ENCODE peak calls at places on chromosomes 16 and 17, in seven cellular contexts. V is mucosa of descending colon; K is naive thymus-derived CD4-positive, alpha-beta T cell; T is IMR-90; P is MG63; C is heart right ventricle; U is thoracic aorta. G is an unnamed sample. For H3K9me3, the result is how much of the 10 kb centered on the place peaks cover.

GRCh38 chr17:78828470-78829185 is 12.0 kb downstream of the USP36 start:
- DNase-seq in V (no peak), K (no peak), T (peak), P (peak), C (no peak), U (no peak), G (no peak)

GRCh38 chr17:30290696-30291570 is 811 bp downstream of the BLMH start:
- DNase-seq in V (peak), K (peak), T (peak), P (peak), C (peak), U (no peak), G (no peak)

GRCh38 chr17:47618416-47618815 is 31.3 kb upstream of the KPNB1 start:
- DNase-seq in V (no peak), K (no peak), T (peak), P (no peak), C (no peak), U (no peak), G (no peak)

GRCh38 chr16:57268804-57269800 is 15.4 kb downstream of the PLLP start:
- DNase-seq in V (peak), K (no peak), T (peak), P (no peak), C (peak), U (no peak), G (no peak)

GRCh38 chr17:79591014-79591590 is 19.7 kb downstream of the RBFOX3 start:
- DNase-seq in V (no peak), K (no peak), T (no peak), P (no peak), C (no peak), U (no peak), G (no peak)

GRCh38 chr17:45851022-45851421 is 6.3 kb downstream of the SPPL2C start:
- DNase-seq in V (no peak), K (no peak), T (no peak), P (no peak), C (no peak), U (no peak), G (no peak)

GRCh38 chr16:483351-484075 is 44.0 kb upstream of the CAPN15 start:
- DNase-seq in V (no peak), K (no peak), T (peak), P (no peak), C (peak), U (no peak), G (no peak)

GRCh38 chr17:73359987-73360410 is 48.2 kb upstream of the CDC42EP4 start:
- DNase-seq in V (peak), K (no peak), T (no peak), P (no peak), C (no peak), U (no peak), G (no peak)

GRCh38 chr17:50883850-50884291 is 17.7 kb upstream of the TOB1 start:
- DNase-seq in V (peak), K (no peak), T (no peak), P (no peak), C (no peak), U (no peak), G (no peak)

GRCh38 chr17:82647593-82648164 is 565 bp downstream of the WDR45B start:
- DNase-seq in V (peak), K (peak), T (no peak), P (peak), C (peak), U (no peak), G (peak)

GRCh38 chr17:35788504-35788998 is 6.9 kb downstream of the MMP28 start:
- DNase-seq in V (no peak), K (no peak), T (peak), P (peak), C (no peak), U (no peak), G (no peak)

GRCh38 chr17:56679148-56679766 is 85.8 kb downstream of the NOG start:
- DNase-seq in V (no peak), K (no peak), T (peak), P (no peak), C (no peak), U (no peak), G (no peak)

GRCh38 chr16:53207810-53208752 is 153.3 kb downstream of the CHD9 start:
- DNase-seq in V (peak), K (no peak), T (peak), P (peak), C (peak), U (no peak), G (no peak)

GRCh38 chr16:50763211-50763610 is 21.3 kb downstream of the CYLD start:
- DNase-seq in V (no peak), K (no peak), T (peak), P (no peak), C (no peak), U (no peak), G (no peak)

GRCh38 chr16:29824589-29825144 is 4.4 kb downstream of the MVP start:
- DNase-seq in V (no peak), K (no peak), T (peak), P (no peak), C (no peak), U (no peak), G (no peak)

GRCh38 chr17:71699907-71700306 is 420.9 kb upstream of the SOX9 start:
- DNase-seq in V (no peak), K (no peak), T (no peak), P (no peak), C (no peak), U (no peak), G (no peak)

GRCh38 chr16:5502467-5502869 is 404.9 kb upstream of the EEF2KMT start:
- DNase-seq in V (peak), K (no peak), T (no peak), P (peak), C (no peak), U (no peak), G (no peak)
- H3K9me3 ChIP-seq in V (under half), K (under half), T (under half), P (under half), C (under half), U (under half), G (under half)

GRCh38 chr16:87076331-87076949 is 240.8 kb downstream of the C16orf95 start:
- DNase-seq in V (no peak), K (no peak), T (no peak), P (no peak), C (no peak), U (no peak), G (no peak)

GRCh38 chr16:87077750-87078127 is 239.5 kb downstream of the C16orf95 start:
- DNase-seq in V (no peak), K (no peak), T (no peak), P (no peak), C (no peak), U (no peak), G (no peak)

GRCh38 chr16:87076950-87077749 is 240.0 kb downstream of the C16orf95 start:
- DNase-seq in V (peak), K (peak), T (peak), P (peak), C (peak), U (no peak), G (no peak)

GRCh38 chr16:87085441-87085840 is 231.8 kb downstream of the C16orf95 start:
- DNase-seq in V (no peak), K (no peak), T (no peak), P (no peak), C (no peak), U (no peak), G (no peak)

DNA sequence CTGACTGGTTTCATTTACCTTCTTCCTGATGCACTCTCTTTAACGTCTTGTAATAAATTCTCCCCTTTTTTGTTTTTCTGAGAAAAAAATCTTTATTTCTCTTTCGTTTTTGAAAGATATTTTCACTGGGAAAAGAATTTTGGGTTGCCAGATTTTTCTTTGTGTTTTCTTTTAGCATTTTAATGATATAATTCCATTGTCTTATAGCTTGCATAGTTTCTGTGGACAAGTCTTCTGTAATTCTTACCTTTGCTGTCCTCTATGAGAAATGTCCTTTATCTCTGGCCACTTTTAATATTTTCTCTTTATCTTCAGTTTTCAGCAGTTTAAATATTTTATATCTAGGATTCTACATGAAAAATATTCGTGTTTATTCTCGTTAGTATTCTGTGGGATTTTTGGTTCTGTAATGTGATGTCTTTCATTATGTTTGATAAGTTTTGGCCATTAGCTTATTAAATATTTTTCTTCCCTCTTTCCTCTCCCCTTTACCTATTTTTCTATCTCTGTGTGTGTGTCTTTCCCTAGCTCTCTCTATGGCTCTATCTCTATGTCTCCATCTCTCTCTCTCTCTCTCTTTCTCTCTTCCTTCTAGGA is 236.5 kb downstream of the C16orf95 start:
- DNase-seq in V (no peak), K (no peak), T (no peak), P (no peak), C (no peak), U (no peak), G (no peak)
- H3K9me3 ChIP-seq in V (under half), K (under half), T (under half), P (under half), C (under half), U (under half), G (under half)

GRCh38 chr17:2419526-2419925 is 18.7 kb upstream of the MNT start:
- DNase-seq in V (no peak), K (no peak), T (no peak), P (no peak), C (no peak), U (no peak), G (no peak)

GRCh38 chr17:2418572-2418971 is 17.7 kb upstream of the MNT start:
- DNase-seq in V (no peak), K (no peak), T (peak), P (peak), C (no peak), U (no peak), G (no peak)

GRCh38 chr17:2421315-2422147 is 20.7 kb upstream of the MNT start:
- DNase-seq in V (no peak), K (no peak), T (peak), P (no peak), C (no peak), U (no peak), G (no peak)

GRCh38 chr17:2423271-2423670 is 22.4 kb upstream of the MNT start:
- DNase-seq in V (no peak), K (no peak), T (no peak), P (no peak), C (no peak), U (no peak), G (no peak)

GRCh38 chr17:2420131-2420530 is 19.3 kb upstream of the MNT start:
- DNase-seq in V (no peak), K (no peak), T (no peak), P (no peak), C (no peak), U (no peak), G (no peak)
- H3K9me3 ChIP-seq in V (under half), K (under half), T (under half), P (under half), C (under half), U (under half), G (under half)

GRCh38 chr16:3254309-3254708 is 2.1 kb downstream of the MEFV start:
- DNase-seq in V (no peak), K (no peak), T (no peak), P (no peak), C (no peak), U (no peak), G (no peak)
- H3K9me3 ChIP-seq in V (under half), K (under half), T (under half), P (under half), C (under half), U (under half), G (under half)

DNA sequence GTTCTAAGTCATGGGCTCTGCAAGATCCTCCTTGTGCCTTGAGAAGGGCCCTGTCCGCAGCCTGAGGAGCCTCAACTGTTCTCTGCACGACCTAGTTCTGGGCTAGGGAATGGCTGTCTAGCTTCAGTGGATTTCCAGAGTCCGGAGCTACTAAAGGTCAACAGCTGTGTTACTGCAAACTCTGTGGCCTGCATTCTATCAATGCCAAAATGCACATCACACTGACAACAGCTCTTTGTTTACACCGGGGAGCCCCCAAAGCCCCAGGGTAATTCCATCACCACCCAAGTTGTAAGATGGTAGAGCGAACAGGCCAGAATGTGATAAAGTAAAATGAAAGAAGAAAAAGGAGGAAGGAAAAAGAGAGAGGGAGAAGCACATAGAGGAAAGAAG is 610.2 kb downstream of the MAF start:
- DNase-seq in V (no peak), K (no peak), T (no peak), P (no peak), C (no peak), U (no peak), G (no peak)
- H3K9me3 ChIP-seq in V (under half), K (under half), T (under half), P (under half), C (under half), U (under half), G (under half)

GRCh38 chr17:75845933-75846700 is 1.9 kb upstream of the UNC13D start:
- DNase-seq in V (no peak), K (no peak), T (no peak), P (no peak), C (no peak), U (no peak), G (no peak)
- H3K9me3 ChIP-seq in V (under half), K (under half), T (under half), P (under half), C (under half), U (under half), G (under half)

GRCh38 chr16:3295783-3296182 is 9.4 kb downstream of the TIGD7 start:
- DNase-seq in V (no peak), K (no peak), T (no peak), P (no peak), C (no peak), U (no peak), G (no peak)
- H3K9me3 ChIP-seq in V (half or more), K (half or more), T (half or more), P (half or more), C (half or more), U (half or more), G (under half)

GRCh38 chr16:83138976-83139690 is 512.4 kb downstream of the CDH13 start:
- DNase-seq in V (no peak), K (no peak), T (peak), P (no peak), C (no peak), U (no peak), G (no peak)

GRCh38 chr16:83138512-83138911 is 511.7 kb downstream of the CDH13 start:
- DNase-seq in V (no peak), K (no peak), T (no peak), P (no peak), C (no peak), U (no peak), G (no peak)

GRCh38 chr16:83145297-83145696 is 518.5 kb downstream of the CDH13 start:
- DNase-seq in V (no peak), K (no peak), T (no peak), P (no peak), C (no peak), U (no peak), G (no peak)

GRCh38 chr16:83147244-83147643 is 520.5 kb downstream of the CDH13 start:
- DNase-seq in V (no peak), K (no peak), T (peak), P (no peak), C (no peak), U (no peak), G (no peak)

GRCh38 chr16:83143788-83144187 is 517.0 kb downstream of the CDH13 start:
- DNase-seq in V (peak), K (no peak), T (peak), P (no peak), C (no peak), U (no peak), G (no peak)
- H3K9me3 ChIP-seq in V (under half), K (under half), T (under half), P (under half), C (under half), U (under half), G (under half)

GRCh38 chr17:49183341-49183740 is 27.0 kb downstream of the GNGT2 start:
- DNase-seq in V (no peak), K (no peak), T (no peak), P (no peak), C (no peak), U (no peak), G (no peak)
- H3K9me3 ChIP-seq in V (under half), K (under half), T (under half), P (under half), C (under half), U (under half), G (under half)